ENCODE peak calls at places on chromosomes 13 and 19, in four cellular contexts. L is heart left ventricle, A is astrocyte of the spinal cord, U is BJ. R is an unnamed sample.

GRCh38 chr19:9362905-9363304 is at the start of gene ZNF177:
- DNase-seq in L (no peak), A (peak), U (no peak), R (no peak)

GRCh38 chr13:25292301-25292700 is 5.0 kb upstream of the MTMR6 start:
- DNase-seq in L (no peak), A (peak), U (no peak), R (no peak)

GRCh38 chr13:44270153-44270552 is 103.5 kb upstream of the SERP2 start:
- DNase-seq in L (no peak), A (no peak), U (no peak), R (no peak)

GRCh38 chr13:27293051-27293691 is 22.5 kb downstream of the RASL11A start:
- DNase-seq in L (no peak), A (no peak), U (no peak), R (no peak)

GRCh38 chr19:3387645-3388589 is 21.5 kb downstream of the NFIC start:
- DNase-seq in L (peak), A (peak), U (no peak), R (peak)

GRCh38 chr19:48656840-48657474 is 11.0 kb upstream of the CA11 start:
- DNase-seq in L (no peak), A (peak), U (peak), R (peak)

GRCh38 chr19:4196009-4196408 is 13.5 kb downstream of the ANKRD24 start:
- DNase-seq in L (no peak), A (no peak), U (no peak), R (no peak)

GRCh38 chr19:31263317-31263716 is 85.9 kb downstream of the TSHZ3 start:
- DNase-seq in L (no peak), A (no peak), U (no peak), R (no peak)

GRCh38 chr19:5880604-5881078 is 10.3 kb upstream of the FUT5 start:
- DNase-seq in L (peak), A (peak), U (no peak), R (no peak)

GRCh38 chr13:37407156-37407555 is 191.4 kb downstream of the POSTN start:
- DNase-seq in L (no peak), A (no peak), U (no peak), R (no peak)

GRCh38 chr19:21482863-21483276 is 22.5 kb upstream of the ZNF429 start:
- DNase-seq in L (peak), A (peak), U (no peak), R (peak)

GRCh38 chr19:22052644-22053013 is 345 bp downstream of the ZNF257 start:
- DNase-seq in L (peak), A (no peak), U (no peak), R (no peak)

GRCh38 chr13:112052213-112052612 is 14.7 kb upstream of the SOX1 start:
- DNase-seq in L (no peak), A (no peak), U (no peak), R (no peak)

GRCh38 chr13:63167699-63168337 is 1752.2 kb upstream of the PCDH20 start:
- DNase-seq in L (no peak), A (peak), U (no peak), R (no peak)